ENCODE peak calls at places on chromosomes 13 and 19, in nine cellular contexts. V is cardiac muscle cell, G is adrenal gland, C is stomach, K is endodermal cell, T is heart right ventricle, R is body of pancreas, L is heart left ventricle, Z is PC-3. I is an unnamed sample. For H3K36me3, the result is how much of the 10 kb centered on the place peaks cover.

GRCh38 chr19:56837892-56838679 is 2.4 kb downstream of the PEG3 start:
- DNase-seq in V (peak), G (peak), C (no peak), K (no peak), T (peak), R (peak), L (peak), Z (peak), I (peak)

GRCh38 chr13:52846567-52847321 is 1.7 kb downstream of the PCDH8 start:
- DNase-seq in V (peak), G (peak), C (no peak), K (peak), T (peak), R (peak), L (peak), Z (no peak), I (peak)

GRCh38 chr13:32829676-32830091 is 186.5 kb upstream of the KL start:
- DNase-seq in V (peak), G (no peak), C (no peak), K (peak), T (no peak), R (no peak), L (no peak), Z (peak), I (no peak)

GRCh38 chr19:14476663-14477401 is 1.7 kb upstream of the PTGER1 start:
- DNase-seq in V (peak), G (no peak), C (peak), K (peak), T (no peak), R (no peak), L (no peak), Z (peak), I (no peak)

GRCh38 chr19:37691881-37692504 is 27.6 kb downstream of the ZNF607 start:
- DNase-seq in V (peak), G (peak), C (peak), K (peak), T (peak), R (peak), L (peak), Z (no peak), I (peak)

GRCh38 chr13:44212633-44213387 is 160.8 kb upstream of the SERP2 start:
- DNase-seq in V (peak), G (no peak), C (no peak), K (no peak), T (no peak), R (no peak), L (no peak), Z (no peak), I (no peak)

GRCh38 chr13:21541980-21542379 is 62.0 kb downstream of the MICU2 start:
- DNase-seq in V (no peak), G (no peak), C (no peak), K (no peak), T (no peak), R (no peak), L (no peak), Z (no peak), I (no peak)

GRCh38 chr19:24040621-24041020 is 46.4 kb upstream of the ZNF254 start:
- DNase-seq in V (no peak), G (no peak), C (no peak), K (no peak), T (no peak), R (no peak), L (no peak), Z (no peak), I (no peak)

GRCh38 chr19:42662714-42663113 is 68.0 kb upstream of the CEACAM8 start:
- DNase-seq in V (no peak), G (no peak), C (no peak), K (no peak), T (no peak), R (no peak), L (no peak), Z (no peak), I (no peak)

GRCh38 chr19:40565355-40565754 is 11.3 kb upstream of the SHKBP1 start:
- DNase-seq in V (no peak), G (no peak), C (no peak), K (no peak), T (no peak), R (no peak), L (no peak), Z (no peak), I (no peak)

GRCh38 chr13:28719656-28720055 is 886 bp upstream of the SLC46A3 start:
- DNase-seq in V (peak), G (no peak), C (no peak), K (no peak), T (no peak), R (no peak), L (no peak), Z (no peak), I (no peak)

GRCh38 chr13:26813626-26814348 is 53.2 kb upstream of the GPR12 start:
- DNase-seq in V (no peak), G (no peak), C (no peak), K (no peak), T (no peak), R (no peak), L (no peak), Z (no peak), I (no peak)

GRCh38 chr13:37357548-37357947 is 241.0 kb downstream of the POSTN start:
- DNase-seq in V (no peak), G (no peak), C (no peak), K (peak), T (no peak), R (no peak), L (no peak), Z (no peak), I (no peak)

GRCh38 chr13:104436555-104436954 is 1370.3 kb upstream of the SLC10A2 start:
- DNase-seq in V (no peak), G (no peak), C (no peak), K (no peak), T (no peak), R (no peak), L (no peak), Z (no peak), I (no peak)
- H3K4me3 ChIP-seq in V (no peak), G (no peak), C (no peak), K (no peak), T (no peak), R (no peak), L (no peak), Z (no peak), I (no peak)

GRCh38 chr13:75407998-75408397 is 74.0 kb downstream of the TBC1D4 start:
- DNase-seq in V (no peak), G (no peak), C (no peak), K (no peak), T (no peak), R (no peak), L (no peak), Z (no peak), I (no peak)

GRCh38 chr13:75407473-75407872 is 74.5 kb downstream of the TBC1D4 start:
- DNase-seq in V (no peak), G (no peak), C (no peak), K (no peak), T (no peak), R (peak), L (no peak), Z (no peak), I (no peak)

GRCh38 chr13:75411924-75412537 is 69.9 kb downstream of the TBC1D4 start:
- DNase-seq in V (no peak), G (peak), C (no peak), K (no peak), T (no peak), R (no peak), L (no peak), Z (no peak), I (no peak)

GRCh38 chr13:75414036-75414827 is 67.7 kb downstream of the TBC1D4 start:
- DNase-seq in V (no peak), G (peak), C (no peak), K (no peak), T (no peak), R (no peak), L (no peak), Z (no peak), I (no peak)

GRCh38 chr13:75410207-75410606 is 71.8 kb downstream of the TBC1D4 start:
- DNase-seq in V (no peak), G (no peak), C (no peak), K (no peak), T (peak), R (no peak), L (no peak), Z (no peak), I (no peak)
- H3K36me3 ChIP-seq in V (under half), G (under half), C (under half), K (under half), T (under half), R (under half), L (under half), Z (under half), I (under half)

GRCh38 chr19:44856438-44857083 is 10.5 kb downstream of the NECTIN2 start:
- DNase-seq in V (no peak), G (no peak), C (peak), K (no peak), T (peak), R (peak), L (peak), Z (no peak), I (peak)
- H3K4me3 ChIP-seq in V (no peak), G (no peak), C (no peak), K (no peak), T (no peak), R (no peak), L (no peak), Z (no peak), I (no peak)

DNA sequence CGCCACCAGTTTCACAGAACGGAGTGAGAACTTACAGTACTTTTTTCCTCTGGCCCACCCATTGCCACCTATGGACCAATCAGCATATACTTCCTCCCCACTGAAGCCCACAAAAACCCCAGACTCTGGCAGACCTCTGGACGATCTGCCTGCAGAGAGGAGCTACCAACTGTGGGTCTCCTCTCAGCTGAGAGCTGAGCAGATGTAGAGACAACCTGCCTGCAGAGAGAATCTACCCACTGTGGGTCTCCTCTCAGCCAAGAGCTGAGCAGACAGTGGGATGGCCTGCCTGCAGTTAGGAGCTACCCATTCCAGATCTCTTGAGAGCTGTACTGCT is 69.7 kb downstream of the PIBF1 start:
- DNase-seq in V (no peak), G (no peak), C (no peak), K (no peak), T (no peak), R (no peak), L (no peak), Z (no peak), I (no peak)
- H3K36me3 ChIP-seq in V (under half), G (under half), C (under half), K (under half), T (under half), R (under half), L (half or more), Z (under half), I (under half)

DNA sequence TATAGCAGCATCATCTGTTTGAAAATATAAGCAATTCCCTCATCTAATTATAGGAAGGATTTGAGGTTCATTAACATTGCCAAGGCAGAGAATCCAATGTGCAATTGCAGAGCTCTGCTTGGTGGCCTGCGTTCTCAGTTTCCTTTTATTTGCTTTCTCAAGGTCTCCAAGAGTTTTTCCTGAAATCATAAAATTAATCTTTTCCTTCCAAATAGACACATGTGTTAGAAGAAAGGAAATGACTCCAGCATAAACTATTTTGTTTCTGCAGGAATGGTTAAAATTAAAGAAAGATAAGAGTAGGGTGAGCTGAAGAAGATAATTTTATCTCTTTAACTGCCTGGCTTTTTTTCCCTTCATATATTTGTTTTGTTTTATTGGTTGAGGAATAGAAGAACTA is 241.8 kb downstream of the DACH1 start:
- DNase-seq in V (peak), G (no peak), C (no peak), K (no peak), T (no peak), R (no peak), L (no peak), Z (no peak), I (no peak)
- H3K4me3 ChIP-seq in V (no peak), G (no peak), C (no peak), K (peak), T (no peak), R (no peak), L (no peak), Z (no peak), I (no peak)

DNA sequence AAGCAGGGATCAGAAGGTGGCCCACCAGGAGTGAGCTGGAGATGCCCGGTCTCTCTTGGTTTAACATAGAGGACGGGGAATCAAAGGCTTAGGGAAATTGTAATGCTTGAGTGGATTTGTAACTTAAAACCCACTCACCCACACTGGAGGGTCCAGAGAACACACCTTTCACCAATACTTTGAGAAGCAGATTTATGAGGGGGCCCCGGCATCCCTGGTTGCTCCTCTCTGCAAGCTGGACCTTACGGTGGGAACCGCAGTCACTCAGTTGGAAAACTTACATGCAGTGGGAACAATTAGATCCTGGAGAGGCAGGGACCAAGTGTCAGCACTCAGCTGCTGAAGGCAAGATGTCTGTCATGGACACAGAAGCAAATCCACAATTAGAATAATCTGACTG is 20.5 kb downstream of the PPP5C start:
- DNase-seq in V (no peak), G (peak), C (no peak), K (no peak), T (no peak), R (no peak), L (no peak), Z (no peak), I (no peak)
- H3K36me3 ChIP-seq in V (under half), G (under half), C (under half), K (half or more), T (under half), R (under half), L (under half), Z (under half), I (under half)

GRCh38 chr19:39411006-39411831 is 1.2 kb upstream of the PLEKHG2 start:
- DNase-seq in V (peak), G (peak), C (peak), K (peak), T (no peak), R (peak), L (no peak), Z (no peak), I (peak)

GRCh38 chr19:39411832-39412099 is 703 bp upstream of the PLEKHG2 start:
- DNase-seq in V (peak), G (peak), C (peak), K (peak), T (peak), R (peak), L (peak), Z (peak), I (peak)

GRCh38 chr19:39409207-39409885 is 2.7 kb downstream of the ZFP36 start:
- DNase-seq in V (peak), G (peak), C (peak), K (peak), T (peak), R (peak), L (peak), Z (peak), I (peak)

GRCh38 chr19:39409886-39410619 is 2.4 kb upstream of the PLEKHG2 start:
- DNase-seq in V (peak), G (peak), C (peak), K (no peak), T (peak), R (peak), L (peak), Z (no peak), I (peak)

GRCh38 chr19:39410620-39411005 is 1.9 kb upstream of the PLEKHG2 start:
- DNase-seq in V (peak), G (no peak), C (no peak), K (no peak), T (no peak), R (no peak), L (no peak), Z (no peak), I (no peak)
- H3K4me3 ChIP-seq in V (peak), G (no peak), C (peak), K (peak), T (peak), R (no peak), L (peak), Z (peak), I (no peak)

DNA sequence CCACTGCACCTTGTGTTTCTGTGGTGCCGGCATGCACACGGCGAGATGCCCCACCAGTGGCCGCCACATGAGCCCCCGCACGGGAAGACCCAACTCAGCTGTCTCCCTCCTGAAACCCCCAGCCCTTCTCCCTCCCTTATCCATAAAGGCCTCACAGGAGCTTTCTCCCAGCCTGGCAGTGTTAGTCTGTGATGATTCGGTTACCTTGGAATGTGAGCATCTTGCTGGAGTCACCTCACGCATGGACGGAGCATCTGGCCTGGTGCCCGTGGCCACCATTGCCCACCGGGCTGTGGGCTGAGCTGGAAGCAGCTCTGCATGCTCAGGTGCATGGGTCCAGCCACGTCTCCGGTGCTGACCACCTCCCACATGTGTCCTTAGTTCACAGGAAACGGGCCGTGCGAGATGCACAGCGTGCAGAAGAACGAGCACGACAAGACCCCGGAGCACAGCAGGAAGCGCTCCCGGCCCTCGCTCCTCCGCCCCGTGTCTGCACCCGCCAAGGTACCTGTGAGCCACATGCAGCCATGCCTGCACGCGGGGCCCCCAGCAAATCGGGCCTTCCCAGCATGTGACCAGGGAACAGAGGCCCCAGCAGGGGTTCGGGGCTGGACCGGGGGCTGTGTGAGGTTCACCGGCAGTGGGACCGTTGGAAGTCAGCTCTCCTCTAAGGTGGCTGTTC is 22.0 kb downstream of the SIN3B start:
- DNase-seq in V (no peak), G (no peak), C (no peak), K (no peak), T (no peak), R (no peak), L (no peak), Z (peak), I (no peak)
- H3K36me3 ChIP-seq in V (half or more), G (under half), C (half or more), K (half or more), T (half or more), R (under half), L (half or more), Z (half or more), I (half or more)

I was measured in thyroid gland.